ENCODE peak calls at places on chromosome 5, in nine cellular contexts. One of them, this sample, is unnamed.

GRCh38 chr5:77076961-77077820 is 9.9 kb downstream of the ZBED3 start:
- DNase-seq in NCI-H2029: no peak
- DNase-seq in Calu3: peak; percentile 66
- DNase-seq in endodermal cell: peak; percentile 94
- DNase-seq in activated CD4-positive, alpha-beta T cell treated with anti-CD3 and anti-CD28 coated beads, Interleukin-2, amount 50 U/mL, for 48 hours: peak; percentile 68
- DNase-seq in NCI-H1105: peak; percentile 44
- DNase-seq in NCI-H524: peak; percentile 48
- DNase-seq in NCI-H2081: no peak
- DNase-seq in GM19239: peak; percentile 84
- DNase-seq in this sample: no peak

GRCh38 chr5:132094393-132095076 is 20.9 kb downstream of the CSF2 start:
- DNase-seq in NCI-H2081: no peak
- DNase-seq in activated CD4-positive, alpha-beta T cell treated with anti-CD3 and anti-CD28 coated beads, Interleukin-2, amount 50 U/mL, for 48 hours: no peak
- DNase-seq in NCI-H2029: no peak
- DNase-seq in GM19239: no peak
- DNase-seq in NCI-H524: no peak
- DNase-seq in endodermal cell: no peak
- DNase-seq in Calu3: peak; percentile 61
- DNase-seq in NCI-H1105: no peak
- DNase-seq in this sample: no peak

GRCh38 chr5:68181039-68181599 is 34.4 kb upstream of the PIK3R1 start:
- DNase-seq in NCI-H2029: no peak
- DNase-seq in NCI-H524: no peak
- DNase-seq in NCI-H1105: no peak
- DNase-seq in NCI-H2081: no peak
- DNase-seq in Calu3: no peak
- DNase-seq in activated CD4-positive, alpha-beta T cell treated with anti-CD3 and anti-CD28 coated beads, Interleukin-2, amount 50 U/mL, for 48 hours: no peak
- DNase-seq in GM19239: no peak
- DNase-seq in endodermal cell: no peak
- DNase-seq in this sample: no peak

GRCh38 chr5:35926389-35927051 is 11.9 kb downstream of the CAPSL start:
- DNase-seq in GM19239: peak; percentile 42
- DNase-seq in activated CD4-positive, alpha-beta T cell treated with anti-CD3 and anti-CD28 coated beads, Interleukin-2, amount 50 U/mL, for 48 hours: peak; percentile 62
- DNase-seq in NCI-H524: peak; percentile 77
- DNase-seq in NCI-H2081: peak; percentile 68
- DNase-seq in endodermal cell: peak; percentile 87
- DNase-seq in Calu3: peak; percentile 64
- DNase-seq in NCI-H2029: peak; percentile 3
- DNase-seq in NCI-H1105: peak; percentile 51
- DNase-seq in this sample: peak; percentile 3

GRCh38 chr5:98941131-98941883 is 12.5 kb upstream of the CHD1 start:
- DNase-seq in GM19239: no peak
- DNase-seq in NCI-H2081: no peak
- DNase-seq in NCI-H1105: no peak
- DNase-seq in NCI-H524: peak; percentile 32
- DNase-seq in activated CD4-positive, alpha-beta T cell treated with anti-CD3 and anti-CD28 coated beads, Interleukin-2, amount 50 U/mL, for 48 hours: no peak
- DNase-seq in Calu3: no peak
- DNase-seq in endodermal cell: no peak
- DNase-seq in NCI-H2029: no peak
- DNase-seq in this sample: no peak

GRCh38 chr5:65730910-65731309 is 8.9 kb downstream of the NLN start:
- DNase-seq in NCI-H2029: no peak
- DNase-seq in GM19239: no peak
- DNase-seq in Calu3: no peak
- DNase-seq in NCI-H1105: no peak
- DNase-seq in NCI-H524: no peak
- DNase-seq in NCI-H2081: no peak
- DNase-seq in endodermal cell: no peak
- DNase-seq in activated CD4-positive, alpha-beta T cell treated with anti-CD3 and anti-CD28 coated beads, Interleukin-2, amount 50 U/mL, for 48 hours: no peak
- DNase-seq in this sample: no peak

GRCh38 chr5:75681125-75681830 is 36.0 kb downstream of the POC5 start:
- DNase-seq in NCI-H2029: no peak
- DNase-seq in NCI-H2081: peak; percentile 19
- DNase-seq in Calu3: no peak
- DNase-seq in endodermal cell: no peak
- DNase-seq in activated CD4-positive, alpha-beta T cell treated with anti-CD3 and anti-CD28 coated beads, Interleukin-2, amount 50 U/mL, for 48 hours: no peak
- DNase-seq in NCI-H524: no peak
- DNase-seq in GM19239: no peak
- DNase-seq in NCI-H1105: peak; percentile 11
- DNase-seq in this sample: no peak

GRCh38 chr5:1445313-1445894 is at the start of gene SLC6A3:
- DNase-seq in Calu3: no peak
- DNase-seq in NCI-H1105: no peak
- DNase-seq in NCI-H2029: peak; percentile 48
- DNase-seq in NCI-H524: peak; percentile 58
- DNase-seq in NCI-H2081: peak; percentile 32
- DNase-seq in endodermal cell: peak; percentile 96
- DNase-seq in activated CD4-positive, alpha-beta T cell treated with anti-CD3 and anti-CD28 coated beads, Interleukin-2, amount 50 U/mL, for 48 hours: peak; percentile 36
- DNase-seq in GM19239: no peak
- DNase-seq in this sample: no peak

GRCh38 chr5:148186248-148187003 is 16.4 kb upstream of the SPINK6 start:
- DNase-seq in NCI-H2081: no peak
- DNase-seq in NCI-H2029: no peak
- DNase-seq in NCI-H1105: no peak
- DNase-seq in activated CD4-positive, alpha-beta T cell treated with anti-CD3 and anti-CD28 coated beads, Interleukin-2, amount 50 U/mL, for 48 hours: no peak
- DNase-seq in endodermal cell: no peak
- DNase-seq in Calu3: peak; percentile 3
- DNase-seq in GM19239: no peak
- DNase-seq in NCI-H524: no peak
- DNase-seq in this sample: no peak

GRCh38 chr5:154303133-154303532 is 112.6 kb downstream of the GALNT10 start:
- DNase-seq in GM19239: no peak
- DNase-seq in NCI-H2081: no peak
- DNase-seq in activated CD4-positive, alpha-beta T cell treated with anti-CD3 and anti-CD28 coated beads, Interleukin-2, amount 50 U/mL, for 48 hours: no peak
- DNase-seq in NCI-H2029: no peak
- DNase-seq in Calu3: no peak
- DNase-seq in endodermal cell: no peak
- DNase-seq in NCI-H524: no peak
- DNase-seq in NCI-H1105: no peak
- DNase-seq in this sample: no peak

GRCh38 chr5:37565067-37565670 is 186.1 kb downstream of the WDR70 start:
- DNase-seq in NCI-H1105: no peak
- DNase-seq in Calu3: no peak
- DNase-seq in NCI-H524: no peak
- DNase-seq in NCI-H2081: no peak
- DNase-seq in GM19239: no peak
- DNase-seq in activated CD4-positive, alpha-beta T cell treated with anti-CD3 and anti-CD28 coated beads, Interleukin-2, amount 50 U/mL, for 48 hours: no peak
- DNase-seq in endodermal cell: no peak
- DNase-seq in NCI-H2029: no peak
- DNase-seq in this sample: no peak

GRCh38 chr5:156934450-156935211 is 28.4 kb downstream of the TIMD4 start:
- DNase-seq in Calu3: peak; percentile 52
- DNase-seq in NCI-H524: peak; percentile 5
- DNase-seq in NCI-H2081: peak; percentile 31
- DNase-seq in NCI-H2029: no peak
- DNase-seq in GM19239: no peak
- DNase-seq in activated CD4-positive, alpha-beta T cell treated with anti-CD3 and anti-CD28 coated beads, Interleukin-2, amount 50 U/mL, for 48 hours: peak; percentile 62
- DNase-seq in NCI-H1105: no peak
- DNase-seq in endodermal cell: peak; percentile 75
- DNase-seq in this sample: no peak

GRCh38 chr5:167305591-167306213 is 985.7 kb upstream of the WWC1 start:
- DNase-seq in NCI-H1105: no peak
- DNase-seq in Calu3: no peak
- DNase-seq in NCI-H2029: no peak
- DNase-seq in activated CD4-positive, alpha-beta T cell treated with anti-CD3 and anti-CD28 coated beads, Interleukin-2, amount 50 U/mL, for 48 hours: no peak
- DNase-seq in NCI-H524: no peak
- DNase-seq in GM19239: no peak
- DNase-seq in endodermal cell: no peak
- DNase-seq in NCI-H2081: no peak
- DNase-seq in this sample: no peak

GRCh38 chr5:109451161-109451560 is 41.4 kb upstream of the PJA2 start:
- DNase-seq in activated CD4-positive, alpha-beta T cell treated with anti-CD3 and anti-CD28 coated beads, Interleukin-2, amount 50 U/mL, for 48 hours: no peak
- DNase-seq in NCI-H2081: no peak
- DNase-seq in NCI-H524: no peak
- DNase-seq in GM19239: no peak
- DNase-seq in NCI-H2029: no peak
- DNase-seq in NCI-H1105: no peak
- DNase-seq in endodermal cell: no peak
- DNase-seq in Calu3: peak; percentile 18
- DNase-seq in this sample: no peak

GRCh38 chr5:106825379-106825778 is 845.4 kb downstream of the EFNA5 start:
- DNase-seq in NCI-H2081: no peak
- DNase-seq in activated CD4-positive, alpha-beta T cell treated with anti-CD3 and anti-CD28 coated beads, Interleukin-2, amount 50 U/mL, for 48 hours: no peak
- DNase-seq in NCI-H2029: no peak
- DNase-seq in NCI-H1105: no peak
- DNase-seq in Calu3: no peak
- DNase-seq in GM19239: no peak
- DNase-seq in NCI-H524: no peak
- DNase-seq in endodermal cell: no peak
- DNase-seq in this sample: no peak

GRCh38 chr5:150522504-150523464 is 14.9 kb downstream of the NDST1 start:
- DNase-seq in NCI-H2029: peak; percentile 90
- DNase-seq in GM19239: no peak
- DNase-seq in endodermal cell: no peak
- DNase-seq in activated CD4-positive, alpha-beta T cell treated with anti-CD3 and anti-CD28 coated beads, Interleukin-2, amount 50 U/mL, for 48 hours: no peak
- DNase-seq in Calu3: no peak
- DNase-seq in NCI-H1105: no peak
- DNase-seq in NCI-H2081: peak; percentile 54
- DNase-seq in NCI-H524: no peak
- DNase-seq in this sample: peak; percentile 66

GRCh38 chr5:43702815-43703214 is 99.8 kb downstream of the NNT start:
- DNase-seq in activated CD4-positive, alpha-beta T cell treated with anti-CD3 and anti-CD28 coated beads, Interleukin-2, amount 50 U/mL, for 48 hours: no peak
- DNase-seq in NCI-H524: peak; percentile 92
- DNase-seq in GM19239: no peak
- DNase-seq in NCI-H1105: peak; percentile 18
- DNase-seq in endodermal cell: no peak
- DNase-seq in NCI-H2081: peak; percentile 94
- DNase-seq in NCI-H2029: peak; percentile 44
- DNase-seq in Calu3: no peak
- DNase-seq in this sample: no peak

GRCh38 chr5:34929720-34930526 is 564 bp downstream of the DNAJC21 start:
- DNase-seq in Calu3: peak; percentile 82
- DNase-seq in NCI-H2081: peak; percentile 89
- DNase-seq in endodermal cell: peak; percentile 92
- DNase-seq in NCI-H524: peak; percentile 71
- DNase-seq in GM19239: peak; percentile 81
- DNase-seq in activated CD4-positive, alpha-beta T cell treated with anti-CD3 and anti-CD28 coated beads, Interleukin-2, amount 50 U/mL, for 48 hours: peak; percentile 78
- DNase-seq in NCI-H2029: peak; percentile 61
- DNase-seq in NCI-H1105: peak; percentile 74
- DNase-seq in this sample: peak; percentile 68

GRCh38 chr5:32443541-32444190 is 874 bp downstream of the ZFR start:
- DNase-seq in endodermal cell: peak; percentile 81
- DNase-seq in GM19239: peak; percentile 52
- DNase-seq in NCI-H2029: no peak
- DNase-seq in NCI-H1105: peak; percentile 29
- DNase-seq in NCI-H2081: peak; percentile 72
- DNase-seq in activated CD4-positive, alpha-beta T cell treated with anti-CD3 and anti-CD28 coated beads, Interleukin-2, amount 50 U/mL, for 48 hours: peak; percentile 55
- DNase-seq in NCI-H524: peak; percentile 30
- DNase-seq in Calu3: peak; percentile 44
- DNase-seq in this sample: no peak

GRCh38 chr5:42131081-42131480 is 206.0 kb downstream of the FBXO4 start:
- DNase-seq in GM19239: no peak
- DNase-seq in Calu3: no peak
- DNase-seq in endodermal cell: peak; percentile 52
- DNase-seq in activated CD4-positive, alpha-beta T cell treated with anti-CD3 and anti-CD28 coated beads, Interleukin-2, amount 50 U/mL, for 48 hours: no peak
- DNase-seq in NCI-H2029: no peak
- DNase-seq in NCI-H1105: no peak
- DNase-seq in NCI-H2081: no peak
- DNase-seq in NCI-H524: no peak
- DNase-seq in this sample: no peak

GRCh38 chr5:69276422-69277174 is 41.9 kb downstream of the CDK7 start:
- DNase-seq in endodermal cell: no peak
- DNase-seq in GM19239: no peak
- DNase-seq in NCI-H2081: no peak
- DNase-seq in NCI-H524: no peak
- DNase-seq in Calu3: no peak
- DNase-seq in NCI-H2029: no peak
- DNase-seq in activated CD4-positive, alpha-beta T cell treated with anti-CD3 and anti-CD28 coated beads, Interleukin-2, amount 50 U/mL, for 48 hours: no peak
- DNase-seq in NCI-H1105: no peak
- DNase-seq in this sample: no peak

GRCh38 chr5:159511570-159511969 is 181.3 kb upstream of the IL12B start:
- DNase-seq in Calu3: no peak
- DNase-seq in activated CD4-positive, alpha-beta T cell treated with anti-CD3 and anti-CD28 coated beads, Interleukin-2, amount 50 U/mL, for 48 hours: no peak
- DNase-seq in endodermal cell: no peak
- DNase-seq in NCI-H524: no peak
- DNase-seq in NCI-H1105: no peak
- DNase-seq in NCI-H2081: no peak
- DNase-seq in NCI-H2029: no peak
- DNase-seq in GM19239: no peak
- DNase-seq in this sample: no peak

GRCh38 chr5:95595289-95595931 is 24.5 kb upstream of the GPR150 start:
- DNase-seq in NCI-H1105: no peak
- DNase-seq in NCI-H2081: no peak
- DNase-seq in endodermal cell: no peak
- DNase-seq in NCI-H2029: peak; percentile 9
- DNase-seq in NCI-H524: no peak
- DNase-seq in Calu3: peak; percentile 7
- DNase-seq in GM19239: no peak
- DNase-seq in activated CD4-positive, alpha-beta T cell treated with anti-CD3 and anti-CD28 coated beads, Interleukin-2, amount 50 U/mL, for 48 hours: no peak
- DNase-seq in this sample: no peak

GRCh38 chr5:36885149-36885548 is 8.6 kb downstream of the NIPBL start:
- DNase-seq in GM19239: no peak
- DNase-seq in NCI-H2029: no peak
- DNase-seq in endodermal cell: peak; percentile 38
- DNase-seq in NCI-H524: no peak
- DNase-seq in Calu3: no peak
- DNase-seq in NCI-H1105: no peak
- DNase-seq in activated CD4-positive, alpha-beta T cell treated with anti-CD3 and anti-CD28 coated beads, Interleukin-2, amount 50 U/mL, for 48 hours: no peak
- DNase-seq in NCI-H2081: no peak
- DNase-seq in this sample: no peak